ENCODE peak calls at places on chromosomes 1 and 21, in six cellular contexts. U is CD8-positive, alpha-beta T cell; N is left lung; F is transverse colon; I is OCI-LY7; K is IMR-90. Z is an unnamed sample.

GRCh38 chr1:198201956-198202784 is 45.4 kb downstream of the NEK7 start:
- DNase-seq in U (no peak), N (no peak), F (no peak), I (no peak), K (no peak), Z (no peak)

GRCh38 chr1:118154220-118154619 is 30.8 kb downstream of the SPAG17 start:
- DNase-seq in U (no peak), N (no peak), F (no peak), I (no peak), K (peak), Z (no peak)

GRCh38 chr1:160256396-160257046 is 5.8 kb downstream of the DCAF8 start:
- DNase-seq in U (no peak), N (no peak), F (no peak), I (no peak), K (peak), Z (no peak)

GRCh38 chr1:197865809-197866208 is 36.6 kb upstream of the C1orf53 start:
- DNase-seq in U (no peak), N (no peak), F (no peak), I (no peak), K (no peak), Z (no peak)

GRCh38 chr1:176450526-176450925 is 12.4 kb upstream of the PAPPA2 start:
- DNase-seq in U (no peak), N (no peak), F (no peak), I (no peak), K (no peak), Z (no peak)

GRCh38 chr1:232422901-232423300 is 207.0 kb downstream of the SIPA1L2 start:
- DNase-seq in U (no peak), N (no peak), F (no peak), I (no peak), K (peak), Z (no peak)

GRCh38 chr1:169572184-169572583 is 14.1 kb downstream of the F5 start:
- DNase-seq in U (no peak), N (no peak), F (no peak), I (no peak), K (peak), Z (peak)

GRCh38 chr1:159821171-159821867 is 5.4 kb upstream of the SLAMF8 start:
- DNase-seq in U (no peak), N (no peak), F (no peak), I (peak), K (peak), Z (no peak)

GRCh38 chr21:30831194-30831765 is 1.7 kb upstream of the KRTAP7-1 start:
- DNase-seq in U (no peak), N (no peak), F (no peak), I (peak), K (no peak), Z (no peak)

GRCh38 chr1:94143173-94143808 is 22.3 kb upstream of the ABCA4 start:
- DNase-seq in U (no peak), N (no peak), F (no peak), I (no peak), K (peak), Z (no peak)

GRCh38 chr21:25997788-25998611 is 172.6 kb downstream of the APP start:
- DNase-seq in U (no peak), N (no peak), F (peak), I (no peak), K (no peak), Z (peak)

GRCh38 chr1:160813215-160813614 is 17.2 kb downstream of the LY9 start:
- DNase-seq in U (no peak), N (no peak), F (no peak), I (peak), K (no peak), Z (no peak)

GRCh38 chr1:25425098-25426085 is 4.8 kb upstream of the RHCE start:
- DNase-seq in U (no peak), N (no peak), F (peak), I (no peak), K (peak), Z (no peak)

GRCh38 chr1:220887868-220888664 is 8.8 kb downstream of the HLX start:
- DNase-seq in U (no peak), N (no peak), F (no peak), I (no peak), K (no peak), Z (no peak)

GRCh38 chr1:12601690-12602632 is 16.0 kb downstream of the DHRS3 start:
- DNase-seq in U (no peak), N (no peak), F (no peak), I (no peak), K (peak), Z (no peak)

GRCh38 chr1:209248649-209249279 is 334.8 kb upstream of the CAMK1G start:
- DNase-seq in U (peak), N (no peak), F (peak), I (peak), K (peak), Z (peak)

GRCh38 chr1:5758000-5758858 is 234.0 kb downstream of the NPHP4 start:
- DNase-seq in U (no peak), N (no peak), F (no peak), I (no peak), K (no peak), Z (no peak)

GRCh38 chr1:150507912-150508864 is at the start of gene ECM1:
- DNase-seq in U (no peak), N (no peak), F (peak), I (no peak), K (peak), Z (no peak)

GRCh38 chr1:208029381-208030319 is 118.7 kb upstream of the CD34 start:
- DNase-seq in U (no peak), N (no peak), F (peak), I (no peak), K (peak), Z (no peak)

GRCh38 chr1:231571904-231572303 is 43.4 kb downstream of the TSNAX start:
- DNase-seq in U (no peak), N (no peak), F (no peak), I (no peak), K (no peak), Z (no peak)

GRCh38 chr21:39125752-39126485 is 57.3 kb downstream of the PSMG1 start:
- DNase-seq in U (no peak), N (peak), F (peak), I (peak), K (peak), Z (peak)

GRCh38 chr1:205344010-205344808 is 12.5 kb downstream of the KLHDC8A start:
- DNase-seq in U (peak), N (peak), F (peak), I (no peak), K (no peak), Z (no peak)

GRCh38 chr1:171220551-171221175 is 27.6 kb upstream of the FMO1 start:
- DNase-seq in U (no peak), N (no peak), F (no peak), I (no peak), K (peak), Z (no peak)

GRCh38 chr21:16879479-16879878 is 633.4 kb upstream of the CXADR start:
- DNase-seq in U (no peak), N (no peak), F (no peak), I (no peak), K (no peak), Z (no peak)

GRCh38 chr21:15706686-15707085 is 23.1 kb upstream of the USP25 start:
- DNase-seq in U (no peak), N (no peak), F (peak), I (no peak), K (peak), Z (peak)

GRCh38 chr1:33191731-33192275 is 10.0 kb upstream of the TRIM62 start:
- DNase-seq in U (no peak), N (no peak), F (no peak), I (no peak), K (no peak), Z (no peak)

GRCh38 chr1:29711582-29712274 is 475.4 kb downstream of the PTPRU start:
- DNase-seq in U (no peak), N (no peak), F (no peak), I (no peak), K (peak), Z (no peak)

GRCh38 chr1:211579434-211580302 is 707 bp upstream of the SLC30A1 start:
- DNase-seq in U (no peak), N (peak), F (peak), I (peak), K (peak), Z (peak)

GRCh38 chr1:224623310-224623714 is 7.2 kb downstream of the CNIH3 start:
- DNase-seq in U (no peak), N (no peak), F (no peak), I (no peak), K (peak), Z (no peak)

GRCh38 chr1:150974580-150975478 is at the start of gene CERS2:
- DNase-seq in U (peak), N (peak), F (peak), I (peak), K (peak), Z (peak)

GRCh38 chr1:160143695-160144094 is 7.7 kb upstream of the ATP1A4 start:
- DNase-seq in U (no peak), N (no peak), F (no peak), I (no peak), K (no peak), Z (no peak)

GRCh38 chr1:234000557-234001081 is 96.1 kb downstream of the SLC35F3 start:
- DNase-seq in U (no peak), N (no peak), F (no peak), I (no peak), K (no peak), Z (no peak)

GRCh38 chr1:19480282-19480681 is 5.1 kb downstream of the CAPZB start:
- DNase-seq in U (no peak), N (no peak), F (no peak), I (no peak), K (no peak), Z (no peak)

GRCh38 chr1:173195596-173196088 is 11.5 kb downstream of the TNFSF4 start:
- DNase-seq in U (no peak), N (no peak), F (no peak), I (peak), K (no peak), Z (no peak)

GRCh38 chr1:20123696-20124450 is 4.5 kb upstream of the PLA2G2D start:
- DNase-seq in U (no peak), N (no peak), F (no peak), I (peak), K (no peak), Z (no peak)

GRCh38 chr1:193190096-193190744 is 3.8 kb upstream of the B3GALT2 start:
- DNase-seq in U (no peak), N (no peak), F (no peak), I (no peak), K (peak), Z (no peak)

GRCh38 chr1:4161271-4162006 is 261.4 kb upstream of the C1orf174 start:
- DNase-seq in U (no peak), N (no peak), F (no peak), I (no peak), K (no peak), Z (no peak)

GRCh38 chr1:241356519-241357365 is at the start of gene RGS7:
- DNase-seq in U (no peak), N (peak), F (peak), I (no peak), K (peak), Z (peak)

GRCh38 chr1:241352401-241352800 is 4.6 kb downstream of the RGS7 start:
- DNase-seq in U (no peak), N (no peak), F (no peak), I (no peak), K (no peak), Z (no peak)

GRCh38 chr1:241357366-241358305 is 631 bp upstream of the RGS7 start:
- DNase-seq in U (no peak), N (no peak), F (no peak), I (no peak), K (no peak), Z (no peak)

GRCh38 chr1:241355311-241356010 is 1.5 kb downstream of the RGS7 start:
- DNase-seq in U (no peak), N (no peak), F (no peak), I (no peak), K (no peak), Z (no peak)

GRCh38 chr1:241356187-241356518 is 852 bp downstream of the RGS7 start:
- DNase-seq in U (no peak), N (peak), F (no peak), I (no peak), K (no peak), Z (no peak)
- H3K4me3 ChIP-seq in U (no peak), N (no peak), F (peak), I (no peak), K (peak), Z (peak)

GRCh38 chr21:46095106-46095719 is 2.7 kb upstream of the COL6A2 start:
- DNase-seq in U (no peak), N (no peak), F (no peak), I (no peak), K (no peak), Z (no peak)
- H3K27ac ChIP-seq in U (no peak), N (no peak), F (peak), I (no peak), K (no peak), Z (no peak)

GRCh38 chr1:30906631-30907389 is 1.7 kb downstream of the SDC3 start:
- DNase-seq in U (no peak), N (peak), F (no peak), I (no peak), K (no peak), Z (no peak)

GRCh38 chr1:30907390-30907640 is 1.2 kb downstream of the SDC3 start:
- DNase-seq in U (no peak), N (no peak), F (no peak), I (no peak), K (no peak), Z (no peak)

GRCh38 chr1:30908886-30909777 is 574 bp upstream of the SDC3 start:
- DNase-seq in U (no peak), N (peak), F (peak), I (no peak), K (no peak), Z (no peak)

GRCh38 chr1:30908446-30908885 is at the start of gene SDC3:
- DNase-seq in U (no peak), N (peak), F (peak), I (no peak), K (no peak), Z (no peak)

DNA sequence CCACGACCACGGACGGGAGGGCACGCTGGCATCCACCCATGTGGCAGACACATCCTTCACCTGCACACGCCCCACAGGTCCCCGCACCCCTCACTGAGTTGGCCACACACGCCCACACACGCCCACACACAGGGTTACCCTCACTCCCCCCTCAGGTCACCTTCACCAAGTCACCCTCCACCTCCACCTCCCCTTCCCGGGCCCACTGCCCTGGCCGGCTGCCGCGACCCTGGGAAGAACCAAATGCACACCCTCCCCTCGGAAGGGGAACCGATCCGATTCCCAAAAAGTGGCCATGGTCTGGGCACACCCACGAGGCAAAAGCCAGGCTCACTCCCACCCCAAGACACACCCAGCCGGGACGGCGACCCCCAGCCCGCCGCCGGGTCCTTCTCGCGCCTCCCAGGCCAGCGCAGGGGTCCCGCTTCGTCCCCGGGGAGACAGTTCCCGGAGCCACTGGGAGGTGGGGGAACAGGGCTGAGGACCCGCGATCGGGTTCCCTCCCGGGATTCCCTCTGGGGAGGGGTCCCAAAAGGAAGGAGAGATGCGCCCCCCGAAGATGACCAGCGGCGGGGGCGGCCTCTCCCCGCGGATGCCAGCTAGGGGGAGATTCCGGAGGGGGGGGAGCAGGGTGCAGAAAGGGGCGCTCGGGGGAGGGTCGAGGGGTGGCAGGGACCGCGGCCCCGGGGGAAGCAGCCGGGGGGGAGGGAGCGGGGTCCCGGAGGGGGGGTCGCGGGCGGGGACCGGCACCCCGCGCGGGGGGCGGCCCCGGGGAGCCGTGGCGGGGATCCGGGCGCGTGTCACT is 715 bp downstream of the SDC3 start:
- DNase-seq in U (no peak), N (peak), F (peak), I (no peak), K (no peak), Z (no peak)
- H3K4me3 ChIP-seq in U (no peak), N (peak), F (peak), I (no peak), K (peak), Z (peak)

DNA sequence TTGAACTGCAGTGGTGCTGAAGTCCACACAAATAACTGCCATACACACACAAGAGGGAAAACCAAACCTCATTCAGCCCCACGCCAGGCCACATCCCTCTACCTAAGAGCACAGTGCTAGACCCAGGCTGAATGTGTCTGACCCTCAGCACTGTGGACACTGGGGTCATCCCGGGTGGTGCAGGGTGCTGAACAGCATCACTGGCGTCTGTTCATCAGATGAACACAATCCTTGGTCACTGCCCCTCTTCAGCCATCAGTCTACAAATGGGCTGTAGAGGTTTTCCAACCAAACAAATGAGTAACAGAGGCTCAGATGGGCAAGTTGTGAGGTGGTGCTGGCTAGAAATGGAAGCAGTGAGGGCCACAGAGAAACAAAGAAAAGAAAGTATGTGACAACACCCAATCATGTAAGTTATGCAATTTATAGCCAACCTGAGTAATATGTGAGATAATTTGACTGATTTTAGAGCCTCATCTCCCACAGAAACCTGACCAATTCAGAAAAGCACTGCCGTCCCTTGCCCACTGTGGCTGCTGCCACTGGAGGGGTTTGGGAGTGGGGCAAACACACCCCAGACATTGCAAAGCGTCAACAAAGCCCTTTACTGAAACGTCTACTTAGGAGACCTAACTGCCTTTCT is 27.9 kb downstream of the GNB1 start:
- DNase-seq in U (no peak), N (no peak), F (no peak), I (no peak), K (peak), Z (no peak)
- H3K27ac ChIP-seq in U (no peak), N (no peak), F (no peak), I (peak), K (no peak), Z (no peak)

DNA sequence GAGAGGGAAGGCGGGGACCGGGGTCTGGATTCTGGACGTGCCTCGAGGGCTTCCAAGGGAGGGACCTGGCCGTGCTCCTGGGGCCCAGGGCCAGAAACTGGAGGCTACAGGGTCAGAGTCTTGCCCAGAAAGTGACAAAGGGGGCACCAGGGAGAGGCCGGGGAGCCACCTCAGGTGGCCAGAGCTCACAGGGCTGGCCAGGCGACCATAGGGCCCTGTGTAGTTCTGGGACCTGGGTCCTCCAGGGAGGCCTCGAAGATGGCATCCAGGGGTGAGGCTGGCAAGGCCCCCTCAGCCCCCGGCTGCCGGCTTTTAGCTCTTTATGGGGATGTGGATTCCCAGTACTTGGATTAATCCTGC is 14.3 kb upstream of the LRRC3 start:
- DNase-seq in U (no peak), N (no peak), F (no peak), I (no peak), K (no peak), Z (no peak)
- H3K4me3 ChIP-seq in U (no peak), N (no peak), F (no peak), I (no peak), K (no peak), Z (no peak)

GRCh38 chr1:230503741-230504140 is 77.6 kb upstream of the PGBD5 start:
- DNase-seq in U (no peak), N (no peak), F (no peak), I (no peak), K (no peak), Z (no peak)

GRCh38 chr1:230507671-230508407 is 81.7 kb upstream of the PGBD5 start:
- DNase-seq in U (no peak), N (no peak), F (no peak), I (peak), K (no peak), Z (no peak)

DNA sequence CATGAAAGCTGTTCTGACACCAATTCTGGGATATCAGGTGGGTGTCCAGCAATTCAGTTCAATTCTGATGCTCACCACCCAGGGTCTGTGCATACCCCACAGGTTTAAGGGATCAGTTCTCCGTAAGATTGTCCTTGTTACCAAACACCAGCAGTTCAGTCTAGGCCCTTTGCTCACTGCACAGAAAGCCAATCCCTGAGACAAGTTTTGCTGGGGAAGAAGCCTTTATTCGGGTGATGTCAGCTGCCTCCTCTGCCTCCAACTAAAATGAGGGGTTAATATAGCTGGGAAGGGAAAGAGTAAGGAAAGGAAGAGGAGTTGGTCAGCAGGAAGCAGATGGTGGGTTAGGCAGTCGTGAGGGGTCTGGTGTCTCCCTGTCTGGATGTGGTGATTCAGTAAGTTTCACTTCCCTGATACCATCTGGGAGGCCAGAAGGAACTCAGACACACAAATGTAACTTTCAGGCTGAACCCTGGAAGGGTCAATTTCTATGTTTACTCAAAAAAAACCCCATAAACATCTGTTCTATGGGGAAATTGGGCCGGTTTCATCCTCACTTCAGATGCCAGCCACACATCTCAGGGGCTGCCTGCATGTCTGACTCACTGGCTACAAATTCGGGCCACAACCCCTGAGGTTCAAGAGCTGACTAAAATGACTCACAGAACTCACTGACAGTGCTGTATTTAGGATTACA is 83.3 kb upstream of the PGBD5 start:
- DNase-seq in U (no peak), N (no peak), F (no peak), I (peak), K (peak), Z (no peak)
- H3K27ac ChIP-seq in U (no peak), N (peak), F (no peak), I (no peak), K (peak), Z (no peak)